ENCODE peak calls at places on chromosomes 3 and 15, in ten cellular contexts. B is SK-N-SH; W is spleen; N is neuronal stem cell; K is body of pancreas; P is left lung; A is PC-3; Y is H1; I is effector memory CD4-positive, alpha-beta T cell; E is left ventricle myocardium inferior. J is an unnamed sample.
A peak's percentile ranks its signal among the peaks of the same experiment; 100 is the strongest.

GRCh38 chr3:23800731-23801130 is 5.0 kb upstream of the UBE2E1 start:
- DNase-seq in B (peak; percentile 42), W (no peak), N (no peak), K (no peak), P (no peak), A (peak; percentile 50), Y (no peak), I (no peak), E (no peak), J (no peak)

GRCh38 chr15:34616613-34617012 is 33.2 kb upstream of the GOLGA8B start:
- DNase-seq in B (no peak), W (no peak), N (no peak), K (no peak), P (no peak), A (peak; percentile 68), Y (no peak), I (no peak), E (no peak), J (peak; percentile 14)

GRCh38 chr3:115348951-115349745 is 202.1 kb upstream of the ZBTB20 start:
- DNase-seq in B (no peak), W (no peak), N (no peak), K (no peak), P (no peak), A (no peak), Y (no peak), I (no peak), E (no peak), J (no peak)

GRCh38 chr15:72764656-72765055 is 18.9 kb downstream of the ADPGK start:
- DNase-seq in B (no peak), W (no peak), N (no peak), K (no peak), P (no peak), A (no peak), Y (no peak), I (no peak), E (no peak), J (no peak)

GRCh38 chr3:48642605-48643004 is 7.3 kb upstream of the SLC26A6 start:
- DNase-seq in B (no peak), W (no peak), N (no peak), K (no peak), P (no peak), A (no peak), Y (no peak), I (no peak), E (no peak), J (no peak)

GRCh38 chr3:160006282-160007163 is 17.9 kb downstream of the IL12A start:
- DNase-seq in B (peak; percentile 77), W (no peak), N (peak; percentile 49), K (peak; percentile 44), P (no peak), A (peak; percentile 84), Y (no peak), I (no peak), E (no peak), J (no peak)

GRCh38 chr3:52291508-52292181 is 4.0 kb downstream of the GLYCTK start:
- DNase-seq in B (peak; percentile 80), W (peak; percentile 79), N (no peak), K (peak; percentile 35), P (peak; percentile 51), A (peak; percentile 45), Y (no peak), I (no peak), E (no peak), J (no peak)

GRCh38 chr3:162142511-162142910 is 645.9 kb downstream of the OTOL1 start:
- DNase-seq in B (no peak), W (no peak), N (no peak), K (no peak), P (no peak), A (peak; percentile 53), Y (no peak), I (no peak), E (no peak), J (no peak)

GRCh38 chr3:69385723-69386483 is at the start of gene FRMD4B:
- DNase-seq in B (peak; percentile 87), W (peak; percentile 92), N (no peak), K (peak; percentile 77), P (peak; percentile 96), A (peak; percentile 8), Y (no peak), I (no peak), E (peak; percentile 85), J (no peak)

GRCh38 chr3:69385033-69385722 is 710 bp downstream of the FRMD4B start:
- DNase-seq in B (no peak), W (no peak), N (no peak), K (no peak), P (no peak), A (no peak), Y (no peak), I (no peak), E (no peak), J (no peak)

GRCh38 chr3:69388241-69388640 is 2.4 kb upstream of the FRMD4B start:
- DNase-seq in B (no peak), W (no peak), N (no peak), K (no peak), P (no peak), A (no peak), Y (no peak), I (no peak), E (no peak), J (no peak)

GRCh38 chr3:69384379-69384778 is 1.5 kb downstream of the FRMD4B start:
- DNase-seq in B (no peak), W (no peak), N (no peak), K (no peak), P (no peak), A (no peak), Y (no peak), I (no peak), E (no peak), J (no peak)

DNA sequence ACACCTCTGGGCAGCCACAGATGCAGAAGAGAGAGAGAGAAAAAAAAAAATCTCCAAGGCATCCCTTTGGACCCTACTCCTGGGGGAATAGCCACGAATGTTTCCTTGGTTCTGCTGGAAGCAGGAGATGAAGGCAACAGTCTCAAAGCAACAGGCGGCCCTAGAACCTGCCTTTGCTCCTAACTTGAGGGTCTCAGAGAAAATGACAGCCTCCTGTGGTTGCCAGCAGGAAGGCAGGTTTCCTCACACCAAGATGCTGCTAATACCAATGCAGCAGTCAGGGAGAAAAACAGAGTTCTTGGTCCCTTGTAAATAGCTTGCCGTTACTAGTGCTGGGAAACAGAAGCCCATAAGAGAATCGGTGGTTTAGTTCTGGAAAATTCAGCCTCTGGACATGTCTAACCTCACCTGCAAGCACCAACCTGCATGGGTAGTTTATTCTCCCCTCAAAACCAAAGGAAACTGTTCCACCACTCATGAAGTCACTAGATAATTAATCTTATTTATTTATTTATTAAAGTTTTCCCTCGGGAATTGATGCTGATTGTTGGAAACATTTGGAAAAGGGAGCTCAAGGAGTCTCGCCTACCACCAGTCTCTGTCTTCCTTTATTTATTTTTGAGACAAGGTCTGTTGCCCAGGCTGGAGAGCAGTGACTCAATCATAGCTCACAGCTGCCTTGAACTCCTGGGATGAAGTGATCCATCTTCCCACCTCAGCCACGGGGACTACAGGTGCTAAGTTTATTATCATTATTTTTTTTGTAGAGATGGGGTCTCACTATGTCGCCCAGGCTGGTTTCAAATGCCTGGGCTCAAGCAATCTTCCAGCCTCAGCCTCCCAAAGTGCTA is 872 bp upstream of the FRMD4B start:
- DNase-seq in B (no peak), W (no peak), N (no peak), K (no peak), P (no peak), A (peak; percentile 12), Y (no peak), I (no peak), E (no peak), J (no peak)
- H3K27ac ChIP-seq in B (peak overlapping the region; percentile 24), W (peak overlapping the region; percentile 68), N (no peak overlapping the region), K (no peak overlapping the region), P (peak overlapping the region; percentile 74), A (no peak overlapping the region), Y (no peak overlapping the region), I (no peak overlapping the region), E (peak overlapping the region; percentile 86), J (peak overlapping the region; percentile 25)

GRCh38 chr15:90638963-90639362 is 78.2 kb upstream of the BLM start:
- DNase-seq in B (no peak), W (no peak), N (no peak), K (no peak), P (no peak), A (no peak), Y (no peak), I (no peak), E (no peak), J (no peak)
- H3K27ac ChIP-seq in B (no peak overlapping the region), W (no peak overlapping the region), N (no peak overlapping the region), K (no peak overlapping the region), P (no peak overlapping the region), A (no peak overlapping the region), Y (no peak overlapping the region), I (no peak overlapping the region), E (no peak overlapping the region), J (no peak overlapping the region)

GRCh38 chr3:42098171-42098570 is 7.0 kb downstream of the TRAK1 start:
- DNase-seq in B (no peak), W (peak; percentile 8), N (no peak), K (no peak), P (no peak), A (no peak), Y (no peak), I (no peak), E (no peak), J (no peak)

GRCh38 chr3:42099020-42099765 is 8.0 kb downstream of the TRAK1 start:
- DNase-seq in B (peak; percentile 26), W (peak; percentile 71), N (no peak), K (no peak), P (no peak), A (no peak), Y (no peak), I (no peak), E (no peak), J (no peak)

GRCh38 chr3:42094992-42095391 is 3.8 kb downstream of the TRAK1 start:
- DNase-seq in B (no peak), W (no peak), N (no peak), K (no peak), P (no peak), A (no peak), Y (no peak), I (no peak), E (no peak), J (no peak)

GRCh38 chr3:42095540-42095939 is 4.4 kb downstream of the TRAK1 start:
- DNase-seq in B (no peak), W (no peak), N (no peak), K (no peak), P (no peak), A (no peak), Y (no peak), I (no peak), E (no peak), J (no peak)

GRCh38 chr3:42097166-42097946 is 6.2 kb downstream of the TRAK1 start:
- DNase-seq in B (no peak), W (no peak), N (no peak), K (no peak), P (no peak), A (no peak), Y (no peak), I (no peak), E (no peak), J (no peak)
- H3K27ac ChIP-seq in B (peak overlapping the region; percentile 14), W (no peak overlapping the region), N (no peak overlapping the region), K (no peak overlapping the region), P (no peak overlapping the region), A (no peak overlapping the region), Y (no peak overlapping the region), I (no peak overlapping the region), E (peak overlapping the region; percentile 87), J (no peak overlapping the region)

DNA sequence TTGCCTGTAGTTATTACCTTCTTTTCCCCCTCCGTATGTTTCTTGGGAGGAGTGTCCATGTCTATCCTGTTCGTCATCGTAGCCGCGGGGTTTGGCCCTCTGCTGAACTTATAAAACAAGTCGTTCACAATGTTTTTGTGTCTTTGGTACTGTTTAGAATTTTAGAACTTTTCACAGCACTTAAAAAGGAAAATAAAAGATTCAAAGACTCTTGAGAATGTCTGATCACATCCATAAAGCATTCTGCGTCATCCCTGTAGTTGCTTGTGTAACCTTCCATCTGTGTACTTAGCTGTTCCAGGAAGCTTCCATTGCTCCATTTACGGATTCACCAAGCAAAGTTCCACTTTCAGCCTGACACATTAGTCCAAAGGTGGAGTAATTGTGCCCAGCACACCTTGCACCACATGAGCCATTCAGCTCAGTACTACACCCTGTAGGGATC is 677.1 kb upstream of the NR2F2 start:
- DNase-seq in B (no peak), W (no peak), N (no peak), K (no peak), P (no peak), A (no peak), Y (no peak), I (no peak), E (no peak), J (no peak)
- H3K27ac ChIP-seq in B (no peak overlapping the region), W (no peak overlapping the region), N (no peak overlapping the region), K (no peak overlapping the region), P (no peak overlapping the region), A (no peak overlapping the region), Y (no peak overlapping the region), I (no peak overlapping the region), E (no peak overlapping the region), J (peak overlapping the region; percentile 18)

J was measured in epithelial cell of prostate.